ENCODE peak calls at places on chromosomes 4 and X, in five cellular contexts. L is type B pancreatic cell, Y is lung, F is heart left ventricle, G is glutamatergic neuron. S is an unnamed sample.

GRCh38 chr4:185825737-185826136 is 13.7 kb upstream of the SORBS2 start:
- DNase-seq in L (no peak), Y (no peak), F (no peak), G (no peak), S (no peak)

GRCh38 chr4:77820836-77821561 is 1.8 kb upstream of the CNOT6L start:
- DNase-seq in Y (no peak), F (no peak), G (no peak), L (no peak), S (no peak)

GRCh38 chrX:136065044-136065671 is 79.9 kb downstream of the SLC9A6 start:
- DNase-seq in Y (peak), G (peak), L (no peak), F (peak), S (no peak)

GRCh38 chrX:110420771-110421498 is 62.3 kb downstream of the RTL9 start:
- DNase-seq in F (no peak), G (no peak), Y (no peak), L (no peak), S (peak)

GRCh38 chr4:152258804-152259708 is 276.8 kb downstream of the FBXW7 start:
- DNase-seq in G (no peak), Y (no peak), L (no peak), F (no peak), S (no peak)

GRCh38 chr4:3607690-3608514 is 75.7 kb upstream of the LRPAP1 start:
- DNase-seq in F (no peak), G (no peak), Y (no peak), L (no peak), S (no peak)

GRCh38 chr4:165439981-165440380 is 61.2 kb downstream of the CPE start:
- DNase-seq in L (no peak), G (no peak), F (no peak), Y (no peak), S (no peak)

GRCh38 chrX:129736491-129736890 is 2.3 kb upstream of the XPNPEP2 start:
- DNase-seq in Y (no peak), L (no peak), F (no peak), G (no peak), S (no peak)

GRCh38 chr4:27861381-27861787 is 1000.7 kb downstream of the STIM2 start:
- DNase-seq in F (no peak), Y (no peak), L (no peak), G (no peak), S (peak)

GRCh38 chr4:20565075-20565721 is 135.1 kb upstream of the PACRGL start:
- DNase-seq in L (no peak), G (no peak), F (no peak), Y (no peak), S (no peak)

GRCh38 chrX:114611018-114611619 is 27.2 kb downstream of the HTR2C start:
- DNase-seq in F (no peak), G (no peak), L (no peak), Y (peak), S (peak)

GRCh38 chrX:13994681-13995080 is 35.0 kb downstream of the GEMIN8 start:
- DNase-seq in Y (no peak), F (no peak), L (no peak), G (no peak), S (no peak)

GRCh38 chrX:102712216-102712966 is at the start of gene GPRASP2:
- DNase-seq in L (no peak), F (peak), G (peak), Y (peak), S (peak)

GRCh38 chr4:56048621-56049427 is 100.1 kb downstream of the CEP135 start:
- DNase-seq in G (peak), F (peak), Y (no peak), L (peak), S (peak)

GRCh38 chr4:146222313-146222712 is 8.0 kb downstream of the REELD1 start:
- DNase-seq in G (no peak), F (no peak), Y (no peak), L (no peak), S (no peak)

GRCh38 chrX:10467793-10468192 is 152.6 kb downstream of the MID1 start:
- DNase-seq in Y (no peak), F (no peak), G (no peak), L (no peak), S (no peak)

GRCh38 chr4:147674496-147674895 is 9.5 kb downstream of the PRMT9 start:
- DNase-seq in F (no peak), L (no peak), Y (no peak), G (no peak), S (no peak)

GRCh38 chr4:3352918-3353594 is 60.2 kb downstream of the RGS12 start:
- DNase-seq in F (no peak), Y (peak), G (no peak), L (no peak), S (no peak)

GRCh38 chrX:15749642-15750610 is 11.9 kb downstream of the CA5B start:
- DNase-seq in G (no peak), L (no peak), F (no peak), Y (no peak), S (no peak)

GRCh38 chr4:166282081-166282770 is 409.2 kb downstream of the TLL1 start:
- DNase-seq in F (no peak), L (no peak), G (no peak), Y (no peak), S (no peak)

GRCh38 chr4:15551740-15552446 is 82.2 kb downstream of the CC2D2A start:
- DNase-seq in Y (no peak), F (no peak), G (no peak), L (no peak), S (no peak)

GRCh38 chr4:74969507-74970474 is 36.9 kb downstream of the PARM1 start:
- DNase-seq in L (no peak), F (no peak), Y (no peak), G (no peak), S (no peak)

GRCh38 chr4:181670506-181670905 is 572.7 kb upstream of the TENM3 start:
- DNase-seq in G (no peak), F (no peak), L (no peak), Y (no peak), S (no peak)

GRCh38 chr4:168572002-168572401 is 75.2 kb downstream of the PALLD start:
- DNase-seq in G (no peak), L (no peak), Y (no peak), F (no peak), S (no peak)

GRCh38 chr4:114286275-114286674 is 306.8 kb upstream of the ARSJ start:
- DNase-seq in Y (no peak), F (no peak), L (no peak), G (no peak), S (no peak)

GRCh38 chrX:330726-331144 is 12.1 kb upstream of the GTPBP6 start:
- DNase-seq in G (peak), F (peak), Y (no peak), L (no peak), S (no peak)

GRCh38 chr4:26108024-26108423 is 194.0 kb downstream of the SMIM20 start:
- DNase-seq in F (no peak), G (no peak), L (no peak), Y (no peak), S (no peak)
- TF ChIP-seq CTCF in F (no peak), G (peak), L (peak), Y (no peak), S (no peak)

DNA sequence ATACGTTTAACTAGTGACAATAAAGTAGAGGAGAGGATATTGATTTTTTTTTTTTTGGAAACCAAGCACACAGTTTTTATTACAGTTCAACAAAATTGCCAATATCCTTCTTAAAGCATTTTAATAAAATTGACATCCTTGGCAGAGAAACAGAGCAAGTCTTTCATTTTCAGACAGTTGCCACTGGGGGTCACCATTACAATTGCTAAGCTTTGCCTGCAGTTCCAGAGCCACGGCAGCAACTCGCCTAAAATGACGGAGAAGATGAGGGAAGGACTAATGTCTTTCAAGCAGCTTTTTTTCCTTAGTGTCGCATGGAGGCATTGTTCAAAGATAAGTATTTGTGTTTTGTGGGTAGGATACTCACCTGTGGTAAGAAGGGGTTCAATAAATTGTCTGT is 507.8 kb upstream of the ARX start:
- DNase-seq in Y (no peak), G (peak), F (no peak), L (no peak), S (peak)
- TF ChIP-seq CTCF in Y (no peak), G (no peak), F (peak), L (peak), S (no peak)

DNA sequence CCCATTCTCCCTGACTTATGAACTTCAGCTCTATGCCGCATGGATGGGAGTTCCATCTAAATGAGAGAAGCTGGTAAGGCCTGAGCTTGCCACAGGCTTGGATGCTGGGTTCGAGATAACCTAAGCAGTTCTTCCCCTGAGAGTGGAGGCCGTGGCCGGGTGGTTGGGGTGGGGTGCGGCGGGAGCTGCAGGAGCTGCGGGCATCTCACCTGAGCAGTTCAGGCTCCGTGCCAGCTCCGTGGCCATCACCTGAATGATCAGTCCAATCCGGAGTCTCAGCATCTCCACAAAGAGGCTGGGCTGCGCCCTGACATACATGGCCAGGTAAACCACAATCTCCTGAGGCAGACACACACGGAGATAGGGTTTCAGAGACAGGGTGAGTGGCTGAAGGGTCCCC is 77.6 kb downstream of the PHKA2 start:
- DNase-seq in L (no peak), Y (no peak), F (no peak), G (no peak), S (no peak)
- TF ChIP-seq CTCF in L (no peak), Y (no peak), F (no peak), G (no peak), S (no peak)

GRCh38 chr4:121675715-121676114 is 21.1 kb downstream of the ANXA5 start:
- DNase-seq in G (peak), L (no peak), Y (no peak), F (no peak), S (no peak)
- TF ChIP-seq CTCF in G (no peak), L (no peak), Y (no peak), F (no peak), S (no peak)

DNA sequence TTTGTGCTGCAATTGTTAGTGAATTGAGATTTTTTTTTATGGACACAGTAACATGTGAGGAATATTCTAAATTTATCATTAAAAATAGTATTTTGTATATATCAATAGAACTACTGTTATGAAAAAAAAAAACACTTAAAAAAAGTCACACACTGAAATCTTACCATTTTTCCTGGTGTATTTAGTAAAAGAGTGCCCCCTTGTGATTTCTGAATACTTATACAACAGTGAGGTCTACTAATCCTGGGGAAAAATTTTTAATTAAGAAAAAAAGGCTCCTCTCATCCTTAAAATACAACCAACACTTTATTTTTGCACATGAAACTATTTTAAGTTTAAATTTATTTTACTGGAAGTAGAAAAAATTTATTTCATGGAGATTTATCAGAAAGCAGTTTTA is 56.4 kb upstream of the SPOCK3 start:
- DNase-seq in G (no peak), Y (no peak), L (no peak), F (no peak), S (no peak)
- TF ChIP-seq CTCF in G (peak), Y (peak), L (peak), F (peak), S (peak)

DNA sequence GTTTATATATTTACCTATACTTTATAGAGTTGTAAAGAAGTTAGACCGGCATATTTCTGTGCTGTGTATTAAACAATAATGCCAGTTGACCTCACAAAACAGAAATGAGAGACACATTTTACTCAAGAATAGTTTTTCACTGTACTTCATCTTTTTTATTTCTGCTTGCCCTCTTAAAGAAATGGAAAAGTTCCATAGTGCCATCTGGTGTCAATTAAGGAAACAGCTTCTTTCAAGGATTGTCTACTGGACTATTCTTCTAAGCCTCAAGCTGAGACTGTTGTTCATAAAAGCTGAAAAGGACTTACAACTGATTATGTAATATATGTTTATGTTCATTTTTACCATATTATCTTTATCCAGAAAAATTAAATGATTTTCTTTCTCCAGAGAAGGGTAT is 1523.8 kb downstream of the ARAP2 start:
- DNase-seq in Y (no peak), F (no peak), G (no peak), L (no peak), S (no peak)
- TF ChIP-seq CTCF in Y (no peak), F (no peak), G (peak), L (peak), S (peak)

GRCh38 chrX:153637121-153638040 is 9.6 kb upstream of the DUSP9 start:
- DNase-seq in Y (no peak), F (no peak), G (no peak), L (no peak), S (no peak)

GRCh38 chrX:153636716-153637115 is 10.3 kb upstream of the DUSP9 start:
- DNase-seq in Y (no peak), F (no peak), L (no peak), G (no peak), S (no peak)

GRCh38 chrX:153634832-153635231 is 12.2 kb upstream of the DUSP9 start:
- DNase-seq in G (no peak), F (no peak), Y (no peak), L (no peak), S (no peak)

GRCh38 chrX:153635388-153635787 is 11.6 kb upstream of the DUSP9 start:
- DNase-seq in G (no peak), F (no peak), L (no peak), Y (no peak), S (no peak)

GRCh38 chrX:153635788-153636668 is 11.0 kb upstream of the DUSP9 start:
- DNase-seq in F (no peak), G (peak), L (no peak), Y (no peak), S (peak)
- TF ChIP-seq CTCF in F (no peak), G (no peak), L (peak), Y (no peak), S (no peak)

DNA sequence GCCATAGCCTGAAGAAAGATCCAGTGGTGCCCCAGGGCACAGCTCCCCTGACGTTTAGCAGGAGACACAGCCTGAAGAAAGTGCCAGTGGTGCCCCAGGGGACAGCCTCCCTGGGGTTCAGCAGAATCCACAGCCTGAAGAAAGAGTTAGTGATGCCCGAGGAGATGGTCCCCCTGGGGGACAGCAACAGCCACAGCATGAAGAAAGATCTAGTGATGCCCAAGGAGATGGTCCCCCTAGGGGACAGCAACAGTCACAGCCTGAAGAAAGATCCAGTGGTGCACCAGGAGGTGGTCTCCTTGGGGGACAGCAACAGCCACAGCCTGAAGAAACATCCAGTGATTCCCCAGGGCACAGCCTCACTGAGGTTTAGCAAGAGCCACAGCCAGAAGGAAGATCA is 2.8 kb downstream of the TEX13C start:
- DNase-seq in Y (no peak), G (no peak), F (no peak), L (no peak), S (no peak)
- TF ChIP-seq CTCF in Y (no peak), G (no peak), F (no peak), L (no peak), S (no peak)

GRCh38 chrX:30735839-30736238 is 82.6 kb downstream of the GK start:
- DNase-seq in Y (peak), L (no peak), G (peak), F (no peak), S (peak)
- TF ChIP-seq CTCF in Y (peak), L (peak), G (peak), F (peak), S (peak)

GRCh38 chr4:8236141-8236919 is 33.2 kb upstream of the HTRA3 start:
- DNase-seq in L (no peak), G (no peak), Y (no peak), F (no peak), S (no peak)
- TF ChIP-seq CTCF in L (no peak), G (no peak), Y (no peak), F (no peak), S (no peak)